ENCODE peak calls at places on chromosomes 6 and 20, in five cellular contexts. One of them, this sample, is unnamed.

GRCh38 chr6:53717571-53717970 is 52.0 kb upstream of the KLHL31 start:
- DNase-seq in bronchial epithelial cell: peak; percentile 55
- DNase-seq in foreskin fibroblast: no peak
- DNase-seq in AG09309: no peak
- DNase-seq in heart right ventricle: no peak
- DNase-seq in this sample: no peak

GRCh38 chr6:85015396-85015990 is 251.1 kb upstream of the TBX18 start:
- DNase-seq in bronchial epithelial cell: peak; percentile 46
- DNase-seq in foreskin fibroblast: peak; percentile 33
- DNase-seq in AG09309: no peak
- DNase-seq in heart right ventricle: peak; percentile 31
- DNase-seq in this sample: peak; percentile 5

GRCh38 chr6:112881027-112881426 is 533.9 kb downstream of the RFPL4B start:
- DNase-seq in bronchial epithelial cell: no peak
- DNase-seq in foreskin fibroblast: peak; percentile 35
- DNase-seq in AG09309: peak; percentile 59
- DNase-seq in heart right ventricle: no peak
- DNase-seq in this sample: no peak

GRCh38 chr20:62605236-62605948 is 36.9 kb upstream of the SLCO4A1 start:
- DNase-seq in bronchial epithelial cell: no peak
- DNase-seq in foreskin fibroblast: no peak
- DNase-seq in AG09309: no peak
- DNase-seq in heart right ventricle: no peak
- DNase-seq in this sample: no peak

GRCh38 chr6:29809249-29809648 is 18.4 kb upstream of the HLA-G start:
- DNase-seq in bronchial epithelial cell: peak; percentile 55
- DNase-seq in foreskin fibroblast: no peak
- DNase-seq in AG09309: no peak
- DNase-seq in heart right ventricle: no peak
- DNase-seq in this sample: no peak

GRCh38 chr6:80210618-80211017 is 104.1 kb downstream of the BCKDHB start:
- DNase-seq in bronchial epithelial cell: no peak
- DNase-seq in foreskin fibroblast: no peak
- DNase-seq in AG09309: no peak
- DNase-seq in heart right ventricle: no peak
- DNase-seq in this sample: no peak

GRCh38 chr6:169709293-169709692 is 7.4 kb downstream of the C6orf120 start:
- DNase-seq in bronchial epithelial cell: no peak
- DNase-seq in foreskin fibroblast: no peak
- DNase-seq in AG09309: no peak
- DNase-seq in heart right ventricle: no peak
- DNase-seq in this sample: no peak

GRCh38 chr20:36179170-36179945 is 24.8 kb downstream of the EPB41L1 start:
- DNase-seq in bronchial epithelial cell: no peak
- DNase-seq in foreskin fibroblast: no peak
- DNase-seq in AG09309: no peak
- DNase-seq in heart right ventricle: no peak
- DNase-seq in this sample: no peak

GRCh38 chr20:53718142-53718481 is 124.5 kb upstream of the ZNF217 start:
- DNase-seq in bronchial epithelial cell: no peak
- DNase-seq in foreskin fibroblast: no peak
- DNase-seq in AG09309: no peak
- DNase-seq in heart right ventricle: no peak
- DNase-seq in this sample: no peak

GRCh38 chr6:41846666-41847237 is 48.4 kb downstream of the USP49 start:
- DNase-seq in bronchial epithelial cell: peak; percentile 98
- DNase-seq in foreskin fibroblast: peak; percentile 85
- DNase-seq in AG09309: peak; percentile 79
- DNase-seq in heart right ventricle: no peak
- DNase-seq in this sample: peak; percentile 73

GRCh38 chr6:389143-389542 is 2.4 kb upstream of the IRF4 start:
- DNase-seq in bronchial epithelial cell: no peak
- DNase-seq in foreskin fibroblast: no peak
- DNase-seq in AG09309: no peak
- DNase-seq in heart right ventricle: no peak
- DNase-seq in this sample: no peak

GRCh38 chr20:49784291-49784690 is 28.3 kb upstream of the SLC9A8 start:
- DNase-seq in bronchial epithelial cell: no peak
- DNase-seq in foreskin fibroblast: no peak
- DNase-seq in AG09309: no peak
- DNase-seq in heart right ventricle: no peak
- DNase-seq in this sample: no peak
- TF ChIP-seq CTCF in bronchial epithelial cell: no peak
- TF ChIP-seq CTCF in foreskin fibroblast: no peak
- TF ChIP-seq CTCF in AG09309: no peak
- TF ChIP-seq CTCF in heart right ventricle: no peak
- TF ChIP-seq CTCF in this sample: no peak

GRCh38 chr20:1968958-1969357 is 24.9 kb downstream of the PDYN start:
- DNase-seq in bronchial epithelial cell: no peak
- DNase-seq in foreskin fibroblast: no peak
- DNase-seq in AG09309: no peak
- DNase-seq in heart right ventricle: no peak
- DNase-seq in this sample: no peak

GRCh38 chr20:1961374-1961773 is 32.5 kb downstream of the PDYN start:
- DNase-seq in bronchial epithelial cell: no peak
- DNase-seq in foreskin fibroblast: no peak
- DNase-seq in AG09309: no peak
- DNase-seq in heart right ventricle: no peak
- DNase-seq in this sample: no peak

GRCh38 chr20:1964061-1964460 is 29.8 kb downstream of the PDYN start:
- DNase-seq in bronchial epithelial cell: no peak
- DNase-seq in foreskin fibroblast: no peak
- DNase-seq in AG09309: no peak
- DNase-seq in heart right ventricle: no peak
- DNase-seq in this sample: no peak

GRCh38 chr20:1965520-1966278 is 28.2 kb downstream of the PDYN start:
- DNase-seq in bronchial epithelial cell: peak; percentile 42
- DNase-seq in foreskin fibroblast: peak; percentile 41
- DNase-seq in AG09309: no peak
- DNase-seq in heart right ventricle: peak; percentile 75
- DNase-seq in this sample: no peak

DNA sequence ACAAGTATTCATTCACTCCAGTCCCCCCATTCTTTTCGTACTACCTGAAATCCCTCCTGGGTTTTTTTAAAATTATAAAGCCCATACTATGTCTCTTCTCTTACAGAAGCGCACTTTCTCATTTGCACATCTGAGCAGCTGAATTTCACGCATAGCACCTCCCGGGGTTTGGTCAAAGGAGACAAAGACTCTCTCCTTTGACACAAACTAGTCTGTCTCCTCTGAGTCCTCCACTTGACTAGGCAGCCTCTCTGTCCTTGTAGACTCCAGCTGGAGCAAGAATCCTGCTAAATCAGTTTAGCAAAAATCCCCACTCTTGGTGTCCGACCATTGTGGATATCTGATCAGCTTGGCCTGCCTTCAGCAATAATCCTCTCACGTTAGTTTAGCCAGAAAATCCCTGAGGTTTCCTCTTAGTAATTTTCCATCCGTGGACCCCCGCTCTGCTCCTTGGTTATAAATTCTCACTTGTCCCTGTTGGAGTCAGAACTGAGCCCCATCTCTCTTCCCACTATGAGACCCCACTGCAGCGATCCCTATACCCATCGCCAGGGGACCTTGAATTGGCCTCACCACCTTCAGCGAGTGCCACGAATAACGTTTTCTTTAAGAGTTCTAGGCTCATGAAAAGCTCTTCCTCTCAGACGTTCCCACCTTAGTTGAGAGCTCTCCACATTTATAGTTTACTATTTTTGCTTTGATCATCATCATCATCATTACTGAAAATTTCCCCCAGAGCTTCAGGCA is 29.0 kb downstream of the PDYN start:
- DNase-seq in bronchial epithelial cell: no peak
- DNase-seq in foreskin fibroblast: no peak
- DNase-seq in AG09309: no peak
- DNase-seq in heart right ventricle: no peak
- DNase-seq in this sample: no peak
- TF ChIP-seq CTCF in bronchial epithelial cell: no peak
- TF ChIP-seq CTCF in foreskin fibroblast: peak; percentile 26
- TF ChIP-seq CTCF in AG09309: peak; percentile 26
- TF ChIP-seq CTCF in heart right ventricle: no peak
- TF ChIP-seq CTCF in this sample: peak; percentile 21

GRCh38 chr20:4571759-4572531 is 149.8 kb upstream of the PRND start:
- DNase-seq in bronchial epithelial cell: no peak
- DNase-seq in foreskin fibroblast: no peak
- DNase-seq in AG09309: no peak
- DNase-seq in heart right ventricle: no peak
- DNase-seq in this sample: no peak

GRCh38 chr20:4578375-4578774 is 143.3 kb upstream of the PRND start:
- DNase-seq in bronchial epithelial cell: no peak
- DNase-seq in foreskin fibroblast: no peak
- DNase-seq in AG09309: no peak
- DNase-seq in heart right ventricle: no peak
- DNase-seq in this sample: no peak

GRCh38 chr20:4569882-4570281 is 151.8 kb upstream of the PRND start:
- DNase-seq in bronchial epithelial cell: no peak
- DNase-seq in foreskin fibroblast: no peak
- DNase-seq in AG09309: no peak
- DNase-seq in heart right ventricle: no peak
- DNase-seq in this sample: no peak

GRCh38 chr20:4574356-4574690 is 147.4 kb upstream of the PRND start:
- DNase-seq in bronchial epithelial cell: no peak
- DNase-seq in foreskin fibroblast: no peak
- DNase-seq in AG09309: no peak
- DNase-seq in heart right ventricle: no peak
- DNase-seq in this sample: no peak

GRCh38 chr20:4573564-4574355 is 147.9 kb upstream of the PRND start:
- DNase-seq in bronchial epithelial cell: peak; percentile 90
- DNase-seq in foreskin fibroblast: peak; percentile 54
- DNase-seq in AG09309: peak; percentile 89
- DNase-seq in heart right ventricle: no peak
- DNase-seq in this sample: peak; percentile 69
- TF ChIP-seq CTCF in bronchial epithelial cell: no peak
- TF ChIP-seq CTCF in foreskin fibroblast: no peak
- TF ChIP-seq CTCF in AG09309: no peak
- TF ChIP-seq CTCF in heart right ventricle: no peak
- TF ChIP-seq CTCF in this sample: no peak

GRCh38 chr20:16666272-16666671 is 63.6 kb upstream of the SNRPB2 start:
- DNase-seq in bronchial epithelial cell: no peak
- DNase-seq in foreskin fibroblast: no peak
- DNase-seq in AG09309: no peak
- DNase-seq in heart right ventricle: no peak
- DNase-seq in this sample: no peak
- TF ChIP-seq CTCF in bronchial epithelial cell: no peak
- TF ChIP-seq CTCF in foreskin fibroblast: no peak
- TF ChIP-seq CTCF in AG09309: no peak
- TF ChIP-seq CTCF in heart right ventricle: no peak
- TF ChIP-seq CTCF in this sample: no peak

This sample was measured in AG09319.